ENCODE peak calls at places on chromosomes 5 and 9, in four cellular contexts. Y is Karpas-422; Q is effector memory CD8-positive, alpha-beta T cell; W is Ammon's horn. T is an unnamed sample.

GRCh38 chr9:126502417-126503332 is 111.1 kb upstream of the LMX1B start:
- DNase-seq in Y (no peak), Q (no peak), W (no peak), T (no peak)

GRCh38 chr5:9269024-9269423 is 276.9 kb downstream of the SEMA5A start:
- DNase-seq in Y (no peak), Q (no peak), W (no peak), T (no peak)

GRCh38 chr5:52674815-52675545 is 112.7 kb upstream of the ITGA1 start:
- DNase-seq in Y (no peak), Q (no peak), W (no peak), T (no peak)

GRCh38 chr9:134186471-134187109 is 22.2 kb upstream of the RNU6ATAC start:
- DNase-seq in Y (no peak), Q (no peak), W (no peak), T (no peak)

GRCh38 chr5:178826216-178826615 is 33.5 kb upstream of the ZNF354B start:
- DNase-seq in Y (no peak), Q (no peak), W (no peak), T (no peak)

GRCh38 chr5:67400752-67401151 is 204.2 kb upstream of the CD180 start:
- DNase-seq in Y (no peak), Q (no peak), W (no peak), T (no peak)

GRCh38 chr5:125559296-125559695 is 812.9 kb upstream of the ZNF608 start:
- DNase-seq in Y (no peak), Q (no peak), W (peak; percentile 35), T (no peak)

GRCh38 chr9:86043999-86044398 is 55.4 kb downstream of the GOLM1 start:
- DNase-seq in Y (peak; percentile 54), Q (no peak), W (no peak), T (no peak)

GRCh38 chr9:5073701-5074100 is 88.6 kb downstream of the JAK2 start:
- DNase-seq in Y (no peak), Q (no peak), W (no peak), T (no peak)

GRCh38 chr9:108836319-108836718 is 19.5 kb downstream of the ACTL7B start:
- DNase-seq in Y (no peak), Q (no peak), W (no peak), T (no peak)

GRCh38 chr9:93574900-93575705 is 1.3 kb upstream of the PHF2 start:
- DNase-seq in Y (no peak), Q (no peak), W (no peak), T (no peak)